ENCODE peak calls at places on chromosomes 5 and 9, in eight cellular contexts. One of them, this sample, is unnamed.
A peak's percentile ranks its signal among the peaks of the same experiment; 100 is the strongest.

GRCh38 chr5:45604092-45604491 is 92.1 kb downstream of the HCN1 start:
- DNase-seq in tibial artery: no peak
- DNase-seq in GM13976: no peak
- DNase-seq in T-cell: no peak
- DNase-seq in IMR-90: no peak
- DNase-seq in GM13977: no peak
- DNase-seq in psoas muscle: no peak
- DNase-seq in activated CD4-positive, alpha-beta memory T cell treated with anti-CD3 and anti-CD28 coated beads for 36 hours: no peak
- DNase-seq in this sample: no peak

GRCh38 chr5:158770506-158770905 is 329.2 kb downstream of the EBF1 start:
- DNase-seq in tibial artery: no peak
- DNase-seq in GM13976: no peak
- DNase-seq in T-cell: no peak
- DNase-seq in IMR-90: no peak
- DNase-seq in GM13977: no peak
- DNase-seq in psoas muscle: no peak
- DNase-seq in activated CD4-positive, alpha-beta memory T cell treated with anti-CD3 and anti-CD28 coated beads for 36 hours: no peak
- DNase-seq in this sample: peak; percentile 6

GRCh38 chr9:29511680-29512079 is 1938.4 kb upstream of the C9orf72 start:
- DNase-seq in tibial artery: no peak
- DNase-seq in GM13976: no peak
- DNase-seq in T-cell: no peak
- DNase-seq in IMR-90: no peak
- DNase-seq in GM13977: no peak
- DNase-seq in psoas muscle: no peak
- DNase-seq in activated CD4-positive, alpha-beta memory T cell treated with anti-CD3 and anti-CD28 coated beads for 36 hours: no peak
- DNase-seq in this sample: no peak

GRCh38 chr5:463952-464351 is 21.0 kb downstream of the EXOC3 start:
- DNase-seq in tibial artery: no peak
- DNase-seq in GM13976: no peak
- DNase-seq in T-cell: peak; percentile 93
- DNase-seq in IMR-90: no peak
- DNase-seq in GM13977: peak; percentile 42
- DNase-seq in psoas muscle: peak; percentile 50
- DNase-seq in activated CD4-positive, alpha-beta memory T cell treated with anti-CD3 and anti-CD28 coated beads for 36 hours: peak; percentile 79
- DNase-seq in this sample: no peak

GRCh38 chr5:132364319-132364718 is 5.2 kb upstream of the SLC22A5 start:
- DNase-seq in tibial artery: peak; percentile 75
- DNase-seq in GM13976: no peak
- DNase-seq in T-cell: no peak
- DNase-seq in IMR-90: peak; percentile 72
- DNase-seq in GM13977: no peak
- DNase-seq in psoas muscle: no peak
- DNase-seq in activated CD4-positive, alpha-beta memory T cell treated with anti-CD3 and anti-CD28 coated beads for 36 hours: no peak
- DNase-seq in this sample: peak; percentile 76

GRCh38 chr5:99122976-99123375 is 194.2 kb upstream of the CHD1 start:
- DNase-seq in tibial artery: no peak
- DNase-seq in GM13976: no peak
- DNase-seq in T-cell: no peak
- DNase-seq in IMR-90: peak; percentile 1
- DNase-seq in GM13977: no peak
- DNase-seq in psoas muscle: no peak
- DNase-seq in activated CD4-positive, alpha-beta memory T cell treated with anti-CD3 and anti-CD28 coated beads for 36 hours: no peak
- DNase-seq in this sample: peak; percentile 29

GRCh38 chr9:281753-282645 is 67.3 kb downstream of the DOCK8 start:
- DNase-seq in tibial artery: no peak
- DNase-seq in GM13976: no peak
- DNase-seq in T-cell: no peak
- DNase-seq in IMR-90: no peak
- DNase-seq in GM13977: no peak
- DNase-seq in psoas muscle: no peak
- DNase-seq in activated CD4-positive, alpha-beta memory T cell treated with anti-CD3 and anti-CD28 coated beads for 36 hours: peak; percentile 59
- DNase-seq in this sample: no peak

GRCh38 chr5:61604626-61605025 is 272.6 kb downstream of the ZSWIM6 start:
- DNase-seq in tibial artery: no peak
- DNase-seq in GM13976: no peak
- DNase-seq in T-cell: no peak
- DNase-seq in IMR-90: no peak
- DNase-seq in GM13977: no peak
- DNase-seq in psoas muscle: no peak
- DNase-seq in activated CD4-positive, alpha-beta memory T cell treated with anti-CD3 and anti-CD28 coated beads for 36 hours: no peak
- DNase-seq in this sample: peak; percentile 15

GRCh38 chr9:99169982-99170761 is 51.6 kb downstream of the ALG2 start:
- DNase-seq in tibial artery: no peak
- DNase-seq in GM13976: no peak
- DNase-seq in T-cell: no peak
- DNase-seq in IMR-90: no peak
- DNase-seq in GM13977: no peak
- DNase-seq in psoas muscle: no peak
- DNase-seq in activated CD4-positive, alpha-beta memory T cell treated with anti-CD3 and anti-CD28 coated beads for 36 hours: no peak
- DNase-seq in this sample: peak; percentile 35

GRCh38 chr9:16100596-16101091 is 547.8 kb downstream of the CCDC171 start:
- DNase-seq in tibial artery: peak; percentile 89
- DNase-seq in GM13976: no peak
- DNase-seq in T-cell: no peak
- DNase-seq in IMR-90: peak; percentile 71
- DNase-seq in GM13977: no peak
- DNase-seq in psoas muscle: peak; percentile 79
- DNase-seq in activated CD4-positive, alpha-beta memory T cell treated with anti-CD3 and anti-CD28 coated beads for 36 hours: no peak
- DNase-seq in this sample: no peak

GRCh38 chr5:55982957-55983381 is 11.8 kb downstream of the IL6ST start:
- DNase-seq in tibial artery: no peak
- DNase-seq in GM13976: no peak
- DNase-seq in T-cell: no peak
- DNase-seq in IMR-90: no peak
- DNase-seq in GM13977: no peak
- DNase-seq in psoas muscle: no peak
- DNase-seq in activated CD4-positive, alpha-beta memory T cell treated with anti-CD3 and anti-CD28 coated beads for 36 hours: no peak
- DNase-seq in this sample: peak; percentile 20

GRCh38 chr9:92140074-92140753 is 25.0 kb upstream of the SPTLC1 start:
- DNase-seq in tibial artery: peak; percentile 83
- DNase-seq in GM13976: peak; percentile 86
- DNase-seq in T-cell: peak; percentile 51
- DNase-seq in IMR-90: peak; percentile 65
- DNase-seq in GM13977: peak; percentile 83
- DNase-seq in psoas muscle: peak; percentile 88
- DNase-seq in activated CD4-positive, alpha-beta memory T cell treated with anti-CD3 and anti-CD28 coated beads for 36 hours: peak; percentile 80
- DNase-seq in this sample: peak; percentile 81

GRCh38 chr5:28301676-28302075 is 1263.3 kb upstream of the CDH9 start:
- DNase-seq in tibial artery: no peak
- DNase-seq in GM13976: no peak
- DNase-seq in T-cell: no peak
- DNase-seq in IMR-90: peak; percentile 0
- DNase-seq in GM13977: no peak
- DNase-seq in psoas muscle: no peak
- DNase-seq in activated CD4-positive, alpha-beta memory T cell treated with anti-CD3 and anti-CD28 coated beads for 36 hours: no peak
- DNase-seq in this sample: peak; percentile 52

GRCh38 chr9:130500340-130500771 is 55.6 kb downstream of the ASS1 start:
- DNase-seq in tibial artery: no peak
- DNase-seq in GM13976: no peak
- DNase-seq in T-cell: no peak
- DNase-seq in IMR-90: no peak
- DNase-seq in GM13977: no peak
- DNase-seq in psoas muscle: no peak
- DNase-seq in activated CD4-positive, alpha-beta memory T cell treated with anti-CD3 and anti-CD28 coated beads for 36 hours: no peak
- DNase-seq in this sample: no peak

GRCh38 chr5:43543434-43543833 is 13.4 kb downstream of the PAIP1 start:
- DNase-seq in tibial artery: no peak
- DNase-seq in GM13976: no peak
- DNase-seq in T-cell: no peak
- DNase-seq in IMR-90: no peak
- DNase-seq in GM13977: no peak
- DNase-seq in psoas muscle: no peak
- DNase-seq in activated CD4-positive, alpha-beta memory T cell treated with anti-CD3 and anti-CD28 coated beads for 36 hours: no peak
- DNase-seq in this sample: no peak

GRCh38 chr5:68292316-68292715 is 76.8 kb downstream of the PIK3R1 start:
- DNase-seq in tibial artery: no peak
- DNase-seq in GM13976: no peak
- DNase-seq in T-cell: no peak
- DNase-seq in IMR-90: peak; percentile 25
- DNase-seq in GM13977: no peak
- DNase-seq in psoas muscle: no peak
- DNase-seq in activated CD4-positive, alpha-beta memory T cell treated with anti-CD3 and anti-CD28 coated beads for 36 hours: no peak
- DNase-seq in this sample: no peak

GRCh38 chr9:121363586-121363961 is 6.5 kb downstream of the STOM start:
- DNase-seq in tibial artery: no peak
- DNase-seq in GM13976: no peak
- DNase-seq in T-cell: no peak
- DNase-seq in IMR-90: no peak
- DNase-seq in GM13977: no peak
- DNase-seq in psoas muscle: no peak
- DNase-seq in activated CD4-positive, alpha-beta memory T cell treated with anti-CD3 and anti-CD28 coated beads for 36 hours: no peak
- DNase-seq in this sample: no peak

GRCh38 chr5:149125386-149125891 is 15.9 kb upstream of the ABLIM3 start:
- DNase-seq in tibial artery: no peak
- DNase-seq in GM13976: no peak
- DNase-seq in T-cell: no peak
- DNase-seq in IMR-90: peak; percentile 18
- DNase-seq in GM13977: no peak
- DNase-seq in psoas muscle: no peak
- DNase-seq in activated CD4-positive, alpha-beta memory T cell treated with anti-CD3 and anti-CD28 coated beads for 36 hours: no peak
- DNase-seq in this sample: peak; percentile 42

GRCh38 chr5:74648835-74649286 is 8.3 kb upstream of the ENC1 start:
- DNase-seq in tibial artery: no peak
- DNase-seq in GM13976: peak; percentile 69
- DNase-seq in T-cell: no peak
- DNase-seq in IMR-90: peak; percentile 65
- DNase-seq in GM13977: peak; percentile 70
- DNase-seq in psoas muscle: no peak
- DNase-seq in activated CD4-positive, alpha-beta memory T cell treated with anti-CD3 and anti-CD28 coated beads for 36 hours: peak; percentile 37
- DNase-seq in this sample: peak; percentile 74

GRCh38 chr5:110753620-110754019 is 14.8 kb downstream of the SLC25A46 start:
- DNase-seq in tibial artery: no peak
- DNase-seq in GM13976: no peak
- DNase-seq in T-cell: no peak
- DNase-seq in IMR-90: no peak
- DNase-seq in GM13977: no peak
- DNase-seq in psoas muscle: no peak
- DNase-seq in activated CD4-positive, alpha-beta memory T cell treated with anti-CD3 and anti-CD28 coated beads for 36 hours: no peak
- DNase-seq in this sample: no peak

GRCh38 chr9:3177921-3178320 is 334.0 kb upstream of the PUM3 start:
- DNase-seq in tibial artery: no peak
- DNase-seq in GM13976: no peak
- DNase-seq in T-cell: no peak
- DNase-seq in IMR-90: no peak
- DNase-seq in GM13977: no peak
- DNase-seq in psoas muscle: no peak
- DNase-seq in activated CD4-positive, alpha-beta memory T cell treated with anti-CD3 and anti-CD28 coated beads for 36 hours: no peak
- DNase-seq in this sample: peak; percentile 13

GRCh38 chr5:150523472-150524350 is 15.8 kb downstream of the NDST1 start:
- DNase-seq in tibial artery: no peak
- DNase-seq in GM13976: peak; percentile 75
- DNase-seq in T-cell: no peak
- DNase-seq in IMR-90: peak; percentile 81
- DNase-seq in GM13977: peak; percentile 78
- DNase-seq in psoas muscle: no peak
- DNase-seq in activated CD4-positive, alpha-beta memory T cell treated with anti-CD3 and anti-CD28 coated beads for 36 hours: peak; percentile 15
- DNase-seq in this sample: peak; percentile 86

GRCh38 chr5:143037708-143038107 is 267.5 kb downstream of the ARHGAP26 start:
- DNase-seq in tibial artery: no peak
- DNase-seq in GM13976: no peak
- DNase-seq in T-cell: no peak
- DNase-seq in IMR-90: no peak
- DNase-seq in GM13977: no peak
- DNase-seq in psoas muscle: no peak
- DNase-seq in activated CD4-positive, alpha-beta memory T cell treated with anti-CD3 and anti-CD28 coated beads for 36 hours: no peak
- DNase-seq in this sample: no peak

GRCh38 chr9:18672706-18673105 is 198.8 kb downstream of the ADAMTSL1 start:
- DNase-seq in tibial artery: no peak
- DNase-seq in GM13976: no peak
- DNase-seq in T-cell: no peak
- DNase-seq in IMR-90: peak; percentile 19
- DNase-seq in GM13977: no peak
- DNase-seq in psoas muscle: no peak
- DNase-seq in activated CD4-positive, alpha-beta memory T cell treated with anti-CD3 and anti-CD28 coated beads for 36 hours: no peak
- DNase-seq in this sample: no peak

This sample was measured in ELR.